ENCODE peak calls at places on chromosomes 13 and 19, in seven cellular contexts. One of them, this sample, is unnamed.

GRCh38 chr13:66665991-66666390 is 564.1 kb downstream of the PCDH9 start:
- DNase-seq in tibial nerve: no peak
- DNase-seq in K562: no peak
- DNase-seq in GM23338: peak; percentile 30
- DNase-seq in PC-3: peak; percentile 33
- DNase-seq in ascending aorta: no peak
- DNase-seq in tibial artery: no peak
- DNase-seq in this sample: no peak

GRCh38 chr19:29587518-29587986 is 18.5 kb upstream of the POP4 start:
- DNase-seq in GM23338: no peak
- DNase-seq in K562: no peak
- DNase-seq in tibial artery: no peak
- DNase-seq in tibial nerve: no peak
- DNase-seq in PC-3: peak; percentile 58
- DNase-seq in ascending aorta: peak; percentile 28
- DNase-seq in this sample: peak; percentile 67

GRCh38 chr13:110593430-110594130 is 21.8 kb upstream of the NAXD start:
- DNase-seq in ascending aorta: no peak
- DNase-seq in tibial nerve: peak; percentile 28
- DNase-seq in PC-3: peak; percentile 72
- DNase-seq in K562: peak; percentile 32
- DNase-seq in GM23338: peak; percentile 76
- DNase-seq in tibial artery: no peak
- DNase-seq in this sample: peak; percentile 78

GRCh38 chr19:48391100-48392005 is at the start of gene KDELR1:
- DNase-seq in tibial nerve: peak; percentile 71
- DNase-seq in GM23338: peak; percentile 76
- DNase-seq in ascending aorta: peak; percentile 80
- DNase-seq in PC-3: peak; percentile 64
- DNase-seq in tibial artery: peak; percentile 86
- DNase-seq in K562: peak; percentile 90
- DNase-seq in this sample: peak; percentile 82

GRCh38 chr13:79776538-79776937 is 295.6 kb downstream of the NDFIP2 start:
- DNase-seq in tibial nerve: no peak
- DNase-seq in PC-3: peak; percentile 6
- DNase-seq in K562: no peak
- DNase-seq in GM23338: no peak
- DNase-seq in ascending aorta: no peak
- DNase-seq in tibial artery: no peak
- DNase-seq in this sample: peak; percentile 81

GRCh38 chr13:99218969-99219368 is 18.3 kb downstream of the UBAC2 start:
- DNase-seq in PC-3: no peak
- DNase-seq in K562: no peak
- DNase-seq in ascending aorta: no peak
- DNase-seq in tibial artery: no peak
- DNase-seq in GM23338: no peak
- DNase-seq in tibial nerve: no peak
- DNase-seq in this sample: peak; percentile 60

GRCh38 chr13:112849500-112849899 is 119.5 kb upstream of the MCF2L start:
- DNase-seq in PC-3: peak; percentile 43
- DNase-seq in tibial artery: no peak
- DNase-seq in ascending aorta: no peak
- DNase-seq in GM23338: no peak
- DNase-seq in tibial nerve: no peak
- DNase-seq in K562: no peak
- DNase-seq in this sample: peak; percentile 3

GRCh38 chr13:109657395-109657794 is 129.0 kb downstream of the IRS2 start:
- DNase-seq in GM23338: no peak
- DNase-seq in ascending aorta: no peak
- DNase-seq in PC-3: no peak
- DNase-seq in tibial artery: no peak
- DNase-seq in tibial nerve: no peak
- DNase-seq in K562: no peak
- DNase-seq in this sample: no peak

GRCh38 chr13:70388935-70389334 is 280.7 kb upstream of the KLHL1 start:
- DNase-seq in GM23338: no peak
- DNase-seq in PC-3: peak; percentile 20
- DNase-seq in tibial artery: no peak
- DNase-seq in ascending aorta: no peak
- DNase-seq in tibial nerve: no peak
- DNase-seq in K562: no peak
- DNase-seq in this sample: no peak

GRCh38 chr13:34246511-34246910 is 428.6 kb downstream of the RFC3 start:
- DNase-seq in tibial nerve: no peak
- DNase-seq in GM23338: no peak
- DNase-seq in K562: no peak
- DNase-seq in tibial artery: no peak
- DNase-seq in ascending aorta: no peak
- DNase-seq in PC-3: peak; percentile 74
- DNase-seq in this sample: no peak

GRCh38 chr13:107977175-107977574 is 238.2 kb downstream of the LIG4 start:
- DNase-seq in PC-3: no peak
- DNase-seq in GM23338: no peak
- DNase-seq in ascending aorta: no peak
- DNase-seq in tibial nerve: no peak
- DNase-seq in K562: no peak
- DNase-seq in tibial artery: no peak
- DNase-seq in this sample: no peak

GRCh38 chr13:107976628-107977027 is 238.7 kb downstream of the LIG4 start:
- DNase-seq in tibial artery: no peak
- DNase-seq in ascending aorta: no peak
- DNase-seq in tibial nerve: no peak
- DNase-seq in K562: no peak
- DNase-seq in GM23338: no peak
- DNase-seq in PC-3: no peak
- DNase-seq in this sample: no peak
- H3K4me1 ChIP-seq in tibial artery: no peaks in the 10 kb centered on the region
- H3K4me1 ChIP-seq in ascending aorta: no peaks in the 10 kb centered on the region
- H3K4me1 ChIP-seq in tibial nerve: no peaks in the 10 kb centered on the region
- H3K4me1 ChIP-seq in K562: no peaks in the 10 kb centered on the region
- H3K4me1 ChIP-seq in GM23338: no peaks in the 10 kb centered on the region
- H3K4me1 ChIP-seq in PC-3: no peaks in the 10 kb centered on the region
- H3K4me1 ChIP-seq in this sample: no peaks in the 10 kb centered on the region

DNA sequence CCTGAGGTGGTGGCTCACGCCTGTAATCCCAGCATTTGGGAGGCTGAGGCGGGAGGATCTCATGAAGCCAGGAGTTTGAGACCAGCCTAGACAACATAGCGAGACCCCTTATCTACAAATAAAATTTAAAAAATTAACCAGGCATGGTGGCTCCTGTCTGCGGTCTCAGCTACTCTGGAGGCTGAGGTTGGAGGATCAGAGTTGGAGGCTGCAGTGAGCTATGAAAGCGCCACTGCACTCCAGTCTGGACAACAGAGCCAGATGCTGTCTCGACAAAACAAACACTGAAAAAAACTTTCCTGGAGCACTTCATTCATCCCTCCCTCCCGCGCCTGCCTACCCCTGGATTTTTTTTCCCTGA is 665 bp upstream of the ATG4D start:
- DNase-seq in K562: no peak
- DNase-seq in GM23338: no peak
- DNase-seq in PC-3: no peak
- DNase-seq in ascending aorta: no peak
- DNase-seq in tibial nerve: no peak
- DNase-seq in tibial artery: no peak
- DNase-seq in this sample: no peak
- H3K27ac ChIP-seq in K562: no peak overlapping the region
- H3K27ac ChIP-seq in GM23338: no peak overlapping the region
- H3K27ac ChIP-seq in PC-3: no peak overlapping the region
- H3K27ac ChIP-seq in ascending aorta: no peak overlapping the region
- H3K27ac ChIP-seq in tibial nerve: peak overlapping the region; percentile 97
- H3K27ac ChIP-seq in tibial artery: peak overlapping the region; percentile 89
- H3K27ac ChIP-seq in this sample: no peak overlapping the region

DNA sequence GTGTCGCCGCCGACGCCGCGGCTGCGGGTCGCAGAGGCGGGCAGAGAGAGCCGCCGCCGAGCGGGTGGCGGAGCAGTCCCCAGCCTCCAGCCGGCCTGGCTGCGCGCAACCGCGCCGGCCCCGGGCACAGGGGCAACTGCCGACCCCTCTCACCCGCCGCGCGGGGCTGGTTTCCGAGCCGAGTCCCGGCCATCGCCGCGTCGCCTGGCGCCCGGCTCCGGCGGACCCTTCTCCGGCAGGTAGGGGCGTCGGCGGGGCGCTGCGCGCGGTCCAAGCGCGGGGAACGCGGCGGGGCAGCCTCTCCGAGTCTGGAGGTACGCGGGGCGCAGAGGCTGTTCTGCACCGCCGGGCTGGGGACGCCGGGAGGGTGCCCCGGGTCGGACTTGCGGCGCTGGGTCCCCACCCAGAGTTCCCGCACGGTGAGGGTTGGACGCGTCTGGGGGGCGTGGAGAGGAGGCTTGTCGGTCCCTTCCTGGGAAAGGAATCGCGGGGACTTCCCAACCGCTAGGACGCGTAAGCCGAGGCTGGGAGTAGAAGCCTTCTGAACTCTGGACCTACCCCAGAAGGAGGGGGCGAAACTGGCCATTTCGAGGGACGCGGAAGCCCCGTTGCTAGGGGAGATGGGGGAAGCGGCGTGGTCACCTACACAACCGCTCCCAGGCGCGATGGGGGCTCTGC is 133.6 kb upstream of the MYO16 start:
- DNase-seq in ascending aorta: no peak
- DNase-seq in K562: no peak
- DNase-seq in PC-3: no peak
- DNase-seq in tibial artery: no peak
- DNase-seq in tibial nerve: no peak
- DNase-seq in GM23338: peak; percentile 64
- DNase-seq in this sample: no peak
- H3K4me3 ChIP-seq in ascending aorta: peak overlapping the region; percentile 48
- H3K4me3 ChIP-seq in K562: peak overlapping the region; percentile 42
- H3K4me3 ChIP-seq in PC-3: no peak overlapping the region
- H3K4me3 ChIP-seq in tibial artery: no peak overlapping the region
- H3K4me3 ChIP-seq in tibial nerve: peak overlapping the region; percentile 7
- H3K4me3 ChIP-seq in GM23338: peak overlapping the region; percentile 85
- H3K4me3 ChIP-seq in this sample: peak overlapping the region; percentile 3

DNA sequence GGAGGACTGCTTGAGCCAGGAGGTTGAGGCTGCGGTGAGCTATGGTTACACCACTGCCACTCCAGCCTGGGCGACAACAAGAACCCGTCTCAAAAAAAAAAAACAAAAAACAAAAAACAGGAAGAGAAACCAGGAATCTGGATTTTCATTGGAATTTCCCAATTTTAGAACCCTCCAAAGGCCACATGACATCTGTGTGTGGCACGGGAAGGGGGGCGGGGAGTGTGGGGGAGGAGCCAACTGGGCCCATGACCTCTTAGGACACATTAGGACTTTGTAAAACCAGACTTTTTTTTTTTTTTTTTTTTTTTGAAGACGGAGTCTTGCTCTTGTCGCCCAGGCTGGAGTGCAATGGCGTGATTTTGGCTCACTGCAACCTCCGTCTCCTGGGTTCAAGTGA is 21.2 kb upstream of the MYDGF start:
- DNase-seq in K562: peak; percentile 51
- DNase-seq in ascending aorta: no peak
- DNase-seq in PC-3: no peak
- DNase-seq in tibial artery: peak; percentile 69
- DNase-seq in tibial nerve: peak; percentile 51
- DNase-seq in GM23338: no peak
- DNase-seq in this sample: no peak
- H3K4me1 ChIP-seq in K562: no peaks in the 10 kb centered on the region
- H3K4me1 ChIP-seq in ascending aorta: no peaks in the 10 kb centered on the region
- H3K4me1 ChIP-seq in PC-3: peaks cover 24% of the 10 kb centered on the region
- H3K4me1 ChIP-seq in tibial artery: peaks cover 6% of the 10 kb centered on the region
- H3K4me1 ChIP-seq in tibial nerve: no peaks in the 10 kb centered on the region
- H3K4me1 ChIP-seq in GM23338: no peaks in the 10 kb centered on the region
- H3K4me1 ChIP-seq in this sample: no peaks in the 10 kb centered on the region

GRCh38 chr19:51367565-51368365 is 1.0 kb downstream of the CLDND2 start:
- DNase-seq in GM23338: peak; percentile 99
- DNase-seq in ascending aorta: peak; percentile 100
- DNase-seq in K562: peak; percentile 96
- DNase-seq in tibial artery: peak; percentile 100
- DNase-seq in PC-3: peak; percentile 99
- DNase-seq in tibial nerve: peak; percentile 99
- DNase-seq in this sample: peak; percentile 98

GRCh38 chr19:51364200-51365106 is 1.7 kb downstream of the ETFB start:
- DNase-seq in tibial artery: no peak
- DNase-seq in tibial nerve: no peak
- DNase-seq in PC-3: peak; percentile 94
- DNase-seq in K562: no peak
- DNase-seq in ascending aorta: no peak
- DNase-seq in GM23338: no peak
- DNase-seq in this sample: no peak

GRCh38 chr19:51365211-51366049 is 758 bp downstream of the ETFB start:
- DNase-seq in ascending aorta: peak; percentile 74
- DNase-seq in tibial artery: no peak
- DNase-seq in tibial nerve: peak; percentile 22
- DNase-seq in K562: peak; percentile 49
- DNase-seq in GM23338: peak; percentile 39
- DNase-seq in PC-3: peak; percentile 60
- DNase-seq in this sample: peak; percentile 66

GRCh38 chr19:51366999-51367564 is 894 bp upstream of the ETFB start:
- DNase-seq in tibial artery: no peak
- DNase-seq in GM23338: no peak
- DNase-seq in PC-3: no peak
- DNase-seq in tibial nerve: no peak
- DNase-seq in K562: no peak
- DNase-seq in ascending aorta: no peak
- DNase-seq in this sample: no peak

DNA sequence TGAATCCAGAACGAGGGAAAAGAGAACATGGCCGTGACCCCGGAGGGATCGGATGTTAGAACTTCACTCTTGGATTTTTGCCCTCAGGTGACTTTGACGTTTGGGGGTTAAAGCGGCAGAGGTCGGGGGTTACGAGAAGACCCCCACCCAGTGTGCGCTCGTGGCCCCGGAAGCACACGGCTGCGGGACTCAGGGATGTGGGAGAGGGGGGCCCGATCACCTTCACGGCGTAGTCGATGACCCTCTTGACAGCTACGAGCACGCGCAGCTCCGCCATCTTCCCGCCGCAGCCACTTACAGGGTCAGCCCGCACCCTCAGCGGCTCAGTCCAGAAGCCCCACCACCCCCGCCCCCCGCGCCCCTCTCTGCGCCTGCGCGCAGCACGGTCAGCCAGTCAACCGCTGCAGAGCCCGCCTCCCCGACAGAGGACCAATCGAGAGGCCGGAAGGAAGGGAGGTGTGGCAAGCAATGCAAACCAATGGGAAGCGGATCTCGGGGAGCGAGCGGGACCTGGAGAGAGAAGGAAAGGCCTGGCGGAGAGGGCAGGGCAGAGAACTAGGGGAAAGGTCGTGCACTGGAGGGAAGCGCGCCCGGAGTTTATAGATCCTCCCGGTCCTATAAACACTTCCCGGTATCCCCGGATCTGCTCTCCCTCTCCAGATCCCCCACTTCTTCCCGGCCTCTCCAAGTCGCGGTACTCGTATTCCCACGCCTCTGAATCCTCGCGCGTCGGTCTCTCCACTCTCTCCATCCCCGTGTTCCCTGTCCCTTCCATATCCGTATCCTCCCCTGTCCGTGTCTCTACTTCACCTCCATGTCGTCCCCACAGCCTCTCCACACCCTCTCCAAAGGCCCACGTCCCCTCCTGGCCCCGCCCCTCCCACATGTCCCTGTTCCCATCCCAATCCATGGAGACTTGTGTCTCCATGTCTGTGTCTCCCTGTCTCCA is at the start of gene ETFB:
- DNase-seq in ascending aorta: peak; percentile 99
- DNase-seq in PC-3: peak; percentile 99
- DNase-seq in GM23338: peak; percentile 100
- DNase-seq in tibial nerve: peak; percentile 98
- DNase-seq in tibial artery: peak; percentile 100
- DNase-seq in K562: peak; percentile 96
- DNase-seq in this sample: peak; percentile 100
- H3K27ac ChIP-seq in ascending aorta: peak within 1 kb of the TSS; percentile 94
- H3K27ac ChIP-seq in PC-3: peak within 1 kb of the TSS; percentile 96
- H3K27ac ChIP-seq in GM23338: peak within 1 kb of the TSS; percentile 81
- H3K27ac ChIP-seq in tibial nerve: peak within 1 kb of the TSS; percentile 99
- H3K27ac ChIP-seq in tibial artery: peak within 1 kb of the TSS; percentile 97
- H3K27ac ChIP-seq in K562: peak within 1 kb of the TSS; percentile 92
- H3K27ac ChIP-seq in this sample: peak within 1 kb of the TSS; percentile 94